ENCODE peak calls at places on chromosomes 12 and 14, in six cellular contexts. One of them, this sample, is unnamed.

GRCh38 chr14:81453166-81453766 is 53.1 kb upstream of the STON2 start:
- DNase-seq in IMR-90: peak
- DNase-seq in neuronal stem cell: peak
- DNase-seq in mesendoderm: peak
- DNase-seq in H9: peak
- DNase-seq in H1: peak
- DNase-seq in this sample: peak

GRCh38 chr14:76844223-76844622 is 18.0 kb downstream of the LRRC74A start:
- DNase-seq in IMR-90: peak
- DNase-seq in mesendoderm: peak
- DNase-seq in H1: no peak
- DNase-seq in H9: peak
- DNase-seq in neuronal stem cell: no peak
- DNase-seq in this sample: no peak

GRCh38 chr14:36524874-36525745 is 5.1 kb upstream of the NKX2-1 start:
- DNase-seq in H1: peak
- DNase-seq in mesendoderm: peak
- DNase-seq in IMR-90: no peak
- DNase-seq in neuronal stem cell: peak
- DNase-seq in H9: peak
- DNase-seq in this sample: peak

GRCh38 chr14:86675059-86675458 is 1145.1 kb downstream of the FLRT2 start:
- DNase-seq in IMR-90: no peak
- DNase-seq in H9: peak
- DNase-seq in mesendoderm: peak
- DNase-seq in neuronal stem cell: no peak
- DNase-seq in H1: no peak
- DNase-seq in this sample: no peak

GRCh38 chr12:6796576-6796975 is 7.2 kb downstream of the CD4 start:
- DNase-seq in IMR-90: no peak
- DNase-seq in H9: no peak
- DNase-seq in H1: no peak
- DNase-seq in neuronal stem cell: no peak
- DNase-seq in mesendoderm: no peak
- DNase-seq in this sample: no peak

GRCh38 chr14:69612759-69613145 is 1.4 kb downstream of the SUSD6 start:
- DNase-seq in IMR-90: no peak
- DNase-seq in neuronal stem cell: no peak
- DNase-seq in mesendoderm: no peak
- DNase-seq in H9: no peak
- DNase-seq in H1: no peak
- DNase-seq in this sample: no peak

GRCh38 chr14:77128414-77128891 is 13.1 kb downstream of the ZDHHC22 start:
- DNase-seq in neuronal stem cell: no peak
- DNase-seq in H1: no peak
- DNase-seq in mesendoderm: no peak
- DNase-seq in IMR-90: no peak
- DNase-seq in H9: peak
- DNase-seq in this sample: no peak

GRCh38 chr14:99793213-99794155 is at the start of gene EML1:
- DNase-seq in H1: peak
- DNase-seq in IMR-90: peak
- DNase-seq in H9: peak
- DNase-seq in mesendoderm: peak
- DNase-seq in neuronal stem cell: peak
- DNase-seq in this sample: peak

GRCh38 chr14:101711041-101711861 is 50.3 kb upstream of the PPP2R5C start:
- DNase-seq in neuronal stem cell: no peak
- DNase-seq in H1: no peak
- DNase-seq in mesendoderm: peak
- DNase-seq in IMR-90: no peak
- DNase-seq in H9: no peak
- DNase-seq in this sample: no peak

GRCh38 chr12:132543298-132544172 is 53.6 kb downstream of the FBRSL1 start:
- DNase-seq in H9: no peak
- DNase-seq in neuronal stem cell: no peak
- DNase-seq in IMR-90: no peak
- DNase-seq in H1: no peak
- DNase-seq in mesendoderm: no peak
- DNase-seq in this sample: no peak

GRCh38 chr12:67069451-67070306 is 199.5 kb upstream of the CAND1 start:
- DNase-seq in H1: peak
- DNase-seq in IMR-90: no peak
- DNase-seq in H9: peak
- DNase-seq in neuronal stem cell: peak
- DNase-seq in mesendoderm: peak
- DNase-seq in this sample: peak

GRCh38 chr12:93612719-93613228 is 40.3 kb downstream of the SOCS2 start:
- DNase-seq in H9: no peak
- DNase-seq in mesendoderm: no peak
- DNase-seq in neuronal stem cell: no peak
- DNase-seq in IMR-90: no peak
- DNase-seq in H1: no peak
- DNase-seq in this sample: no peak

GRCh38 chr14:70619708-70620107 is 19.3 kb upstream of the MED6 start:
- DNase-seq in mesendoderm: no peak
- DNase-seq in IMR-90: no peak
- DNase-seq in H1: no peak
- DNase-seq in neuronal stem cell: no peak
- DNase-seq in H9: no peak
- DNase-seq in this sample: no peak

GRCh38 chr14:104801284-104802119 is 601 bp downstream of the ZBTB42 start:
- DNase-seq in H1: peak
- DNase-seq in IMR-90: no peak
- DNase-seq in neuronal stem cell: no peak
- DNase-seq in mesendoderm: no peak
- DNase-seq in H9: no peak
- DNase-seq in this sample: peak

GRCh38 chr12:116262741-116263140 is 14.8 kb downstream of the MED13L start:
- DNase-seq in neuronal stem cell: no peak
- DNase-seq in H9: no peak
- DNase-seq in mesendoderm: no peak
- DNase-seq in H1: no peak
- DNase-seq in IMR-90: no peak
- DNase-seq in this sample: peak

GRCh38 chr14:66008631-66009030 is 477.5 kb upstream of the CCDC196 start:
- DNase-seq in IMR-90: no peak
- DNase-seq in H9: no peak
- DNase-seq in H1: no peak
- DNase-seq in neuronal stem cell: no peak
- DNase-seq in mesendoderm: no peak
- DNase-seq in this sample: no peak

GRCh38 chr12:46371718-46372130 is 849 bp downstream of the SLC38A2 start:
- DNase-seq in neuronal stem cell: no peak
- DNase-seq in H1: no peak
- DNase-seq in mesendoderm: peak
- DNase-seq in IMR-90: peak
- DNase-seq in H9: no peak
- DNase-seq in this sample: peak
- H2BK5ac ChIP-seq in neuronal stem cell: peak
- H2BK5ac ChIP-seq in H1: peak
- H2BK5ac ChIP-seq in mesendoderm: peak
- H2BK5ac ChIP-seq in IMR-90: peak
- H2BK5ac ChIP-seq in H9: peak
- H2BK5ac ChIP-seq in this sample: peak

GRCh38 chr12:57154076-57154475 is 6.7 kb upstream of the LRP1-AS start:
- DNase-seq in H9: no peak
- DNase-seq in IMR-90: no peak
- DNase-seq in H1: no peak
- DNase-seq in mesendoderm: no peak
- DNase-seq in neuronal stem cell: no peak
- DNase-seq in this sample: no peak
- H3K27ac ChIP-seq in H9: no peak
- H3K27ac ChIP-seq in IMR-90: no peak
- H3K27ac ChIP-seq in H1: no peak
- H3K27ac ChIP-seq in mesendoderm: no peak
- H3K27ac ChIP-seq in neuronal stem cell: no peak
- H3K27ac ChIP-seq in this sample: no peak

DNA sequence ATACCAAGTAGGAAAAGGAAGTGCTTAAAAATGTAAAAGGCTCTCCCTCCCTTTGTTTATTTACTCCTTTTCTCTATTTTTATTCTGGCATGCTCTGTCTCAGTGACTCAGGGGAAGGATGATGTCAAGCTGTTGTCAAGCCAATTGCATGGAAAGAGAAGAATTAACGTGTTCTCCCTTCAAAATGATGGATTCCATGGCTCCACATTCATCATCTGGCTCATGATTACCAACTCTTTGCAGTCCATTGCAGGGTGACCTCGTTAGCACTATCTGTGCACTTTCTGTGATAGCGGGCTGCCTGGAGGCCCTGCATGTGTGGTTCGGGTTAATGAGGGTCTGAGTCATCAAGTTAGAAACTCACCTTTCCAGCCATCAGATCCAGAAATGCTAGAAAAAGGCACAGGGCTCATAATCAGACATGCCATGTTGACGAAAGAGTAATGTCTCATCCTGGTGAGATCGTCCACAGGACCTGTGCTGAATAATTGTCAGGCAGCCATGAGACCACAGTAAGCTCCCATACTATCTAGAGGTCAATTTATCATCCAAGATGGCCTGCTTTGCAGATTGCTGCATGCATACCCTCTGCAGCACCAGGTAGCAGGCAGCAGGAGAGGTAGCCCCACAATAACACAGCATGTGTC is 79.2 kb upstream of the BTG1 start:
- DNase-seq in mesendoderm: peak
- DNase-seq in neuronal stem cell: no peak
- DNase-seq in H1: peak
- DNase-seq in H9: no peak
- DNase-seq in IMR-90: peak
- DNase-seq in this sample: peak
- H3K4me2 ChIP-seq in mesendoderm: no peak
- H3K4me2 ChIP-seq in neuronal stem cell: no peak
- H3K4me2 ChIP-seq in H1: peak
- H3K4me2 ChIP-seq in H9: peak
- H3K4me2 ChIP-seq in IMR-90: peak
- H3K4me2 ChIP-seq in this sample: no peak

GRCh38 chr14:92512807-92513203 is 776 bp upstream of the RIN3 start:
- DNase-seq in IMR-90: no peak
- DNase-seq in mesendoderm: no peak
- DNase-seq in neuronal stem cell: no peak
- DNase-seq in H1: no peak
- DNase-seq in H9: no peak
- DNase-seq in this sample: no peak

GRCh38 chr14:92511472-92512247 is 1.9 kb upstream of the RIN3 start:
- DNase-seq in H1: no peak
- DNase-seq in H9: no peak
- DNase-seq in mesendoderm: peak
- DNase-seq in neuronal stem cell: no peak
- DNase-seq in IMR-90: peak
- DNase-seq in this sample: peak

GRCh38 chr14:92513204-92513965 is at the start of gene RIN3:
- DNase-seq in H9: peak
- DNase-seq in neuronal stem cell: peak
- DNase-seq in IMR-90: peak
- DNase-seq in H1: peak
- DNase-seq in mesendoderm: peak
- DNase-seq in this sample: peak

GRCh38 chr14:92513966-92514843 is 624 bp downstream of the RIN3 start:
- DNase-seq in H9: peak
- DNase-seq in IMR-90: peak
- DNase-seq in mesendoderm: peak
- DNase-seq in neuronal stem cell: no peak
- DNase-seq in H1: peak
- DNase-seq in this sample: peak

GRCh38 chr14:92510972-92511371 is 2.6 kb upstream of the RIN3 start:
- DNase-seq in H1: no peak
- DNase-seq in neuronal stem cell: no peak
- DNase-seq in IMR-90: no peak
- DNase-seq in H9: peak
- DNase-seq in mesendoderm: peak
- DNase-seq in this sample: peak
- H2BK5ac ChIP-seq in H1: no peak
- H2BK5ac ChIP-seq in neuronal stem cell: no peak
- H2BK5ac ChIP-seq in IMR-90: peak
- H2BK5ac ChIP-seq in H9: no peak
- H2BK5ac ChIP-seq in mesendoderm: no peak
- H2BK5ac ChIP-seq in this sample: peak

GRCh38 chr14:53603994-53604393 is 352.6 kb downstream of the BMP4 start:
- DNase-seq in neuronal stem cell: no peak
- DNase-seq in IMR-90: no peak
- DNase-seq in mesendoderm: no peak
- DNase-seq in H1: no peak
- DNase-seq in H9: no peak
- DNase-seq in this sample: no peak
- H3K27ac ChIP-seq in neuronal stem cell: no peak
- H3K27ac ChIP-seq in IMR-90: no peak
- H3K27ac ChIP-seq in mesendoderm: no peak
- H3K27ac ChIP-seq in H1: no peak
- H3K27ac ChIP-seq in H9: no peak
- H3K27ac ChIP-seq in this sample: no peak

DNA sequence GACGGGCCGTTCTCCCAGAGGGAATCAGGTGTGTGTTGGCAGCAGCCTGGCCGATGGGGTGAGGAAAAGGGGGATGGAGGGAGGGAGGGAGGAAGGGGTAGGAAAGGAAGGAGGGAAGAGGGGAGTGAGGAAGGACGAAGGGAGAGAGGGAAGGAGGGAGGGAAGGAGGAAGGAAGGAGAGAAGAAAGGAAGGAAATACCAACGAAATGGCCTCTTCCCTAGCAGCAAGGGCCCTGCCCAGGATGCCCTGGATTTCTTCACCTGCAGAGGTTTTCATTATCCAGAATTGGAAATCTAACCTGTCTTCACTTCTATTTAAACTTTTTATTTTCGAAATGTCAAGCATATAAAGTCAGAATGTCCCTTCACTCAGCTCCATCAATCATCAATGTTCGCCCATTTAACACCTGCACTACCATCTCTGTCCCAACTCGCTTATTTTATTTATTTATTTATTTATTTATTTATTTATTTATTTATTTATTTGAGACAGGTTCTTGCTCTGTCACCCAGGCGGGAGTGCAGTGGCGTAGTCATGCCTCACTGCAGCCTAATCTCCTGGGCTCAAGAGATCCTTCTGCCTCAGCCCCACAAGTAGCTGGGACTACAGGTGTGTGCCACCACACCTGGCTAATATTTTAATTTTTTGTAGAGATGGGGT is 70.7 kb downstream of the ACACB start:
- DNase-seq in H1: no peak
- DNase-seq in H9: no peak
- DNase-seq in neuronal stem cell: no peak
- DNase-seq in IMR-90: no peak
- DNase-seq in mesendoderm: no peak
- DNase-seq in this sample: no peak
- H3K4me2 ChIP-seq in H1: no peak
- H3K4me2 ChIP-seq in H9: no peak
- H3K4me2 ChIP-seq in neuronal stem cell: no peak
- H3K4me2 ChIP-seq in IMR-90: no peak
- H3K4me2 ChIP-seq in mesendoderm: no peak
- H3K4me2 ChIP-seq in this sample: no peak

GRCh38 chr14:60649815-60650381 is 621 bp upstream of the SIX1 start:
- DNase-seq in mesendoderm: peak
- DNase-seq in H9: peak
- DNase-seq in IMR-90: peak
- DNase-seq in neuronal stem cell: peak
- DNase-seq in H1: no peak
- DNase-seq in this sample: no peak
- H2BK5ac ChIP-seq in mesendoderm: no peak
- H2BK5ac ChIP-seq in H9: no peak
- H2BK5ac ChIP-seq in IMR-90: peak
- H2BK5ac ChIP-seq in neuronal stem cell: peak
- H2BK5ac ChIP-seq in H1: no peak
- H2BK5ac ChIP-seq in this sample: no peak

GRCh38 chr12:58608711-58609110 is 311.6 kb downstream of the LRIG3 start:
- DNase-seq in H1: no peak
- DNase-seq in neuronal stem cell: no peak
- DNase-seq in IMR-90: peak
- DNase-seq in mesendoderm: no peak
- DNase-seq in H9: no peak
- DNase-seq in this sample: no peak
- H3K27ac ChIP-seq in H1: no peak
- H3K27ac ChIP-seq in neuronal stem cell: no peak
- H3K27ac ChIP-seq in IMR-90: peak
- H3K27ac ChIP-seq in mesendoderm: no peak
- H3K27ac ChIP-seq in H9: no peak
- H3K27ac ChIP-seq in this sample: no peak

GRCh38 chr12:49901026-49901425 is 2.7 kb downstream of the FAIM2 start:
- DNase-seq in neuronal stem cell: no peak
- DNase-seq in H9: no peak
- DNase-seq in IMR-90: no peak
- DNase-seq in H1: no peak
- DNase-seq in mesendoderm: no peak
- DNase-seq in this sample: no peak
- H3K4me2 ChIP-seq in neuronal stem cell: no peak
- H3K4me2 ChIP-seq in H9: no peak
- H3K4me2 ChIP-seq in IMR-90: no peak
- H3K4me2 ChIP-seq in H1: no peak
- H3K4me2 ChIP-seq in mesendoderm: no peak
- H3K4me2 ChIP-seq in this sample: no peak